ENCODE peak calls at places on chromosomes 6 and 20, in nine cellular contexts. One of them, this sample, is unnamed.

GRCh38 chr6:36120539-36120938 is 9.8 kb upstream of the MAPK13 start:
- DNase-seq in cardiac fibroblast: no peak
- DNase-seq in upper lobe of right lung: no peak
- DNase-seq in left ventricle myocardium inferior: no peak
- DNase-seq in lower leg skin: no peak
- DNase-seq in fibroblast of lung: no peak
- DNase-seq in retinal pigment epithelial cell: no peak
- DNase-seq in glutamatergic neuron: no peak
- DNase-seq in omental fat pad: no peak
- DNase-seq in this sample: no peak

GRCh38 chr20:53574259-53574789 is 19.3 kb downstream of the ZNF217 start:
- DNase-seq in cardiac fibroblast: no peak
- DNase-seq in upper lobe of right lung: no peak
- DNase-seq in left ventricle myocardium inferior: no peak
- DNase-seq in lower leg skin: no peak
- DNase-seq in fibroblast of lung: no peak
- DNase-seq in retinal pigment epithelial cell: no peak
- DNase-seq in glutamatergic neuron: no peak
- DNase-seq in omental fat pad: no peak
- DNase-seq in this sample: no peak

GRCh38 chr6:123763904-123764303 is 39.8 kb upstream of the NKAIN2 start:
- DNase-seq in cardiac fibroblast: no peak
- DNase-seq in upper lobe of right lung: no peak
- DNase-seq in left ventricle myocardium inferior: no peak
- DNase-seq in lower leg skin: no peak
- DNase-seq in fibroblast of lung: no peak
- DNase-seq in retinal pigment epithelial cell: no peak
- DNase-seq in glutamatergic neuron: no peak
- DNase-seq in omental fat pad: no peak
- DNase-seq in this sample: no peak

GRCh38 chr20:4973330-4974097 is 27.8 kb downstream of the SLC23A2 start:
- DNase-seq in cardiac fibroblast: peak
- DNase-seq in upper lobe of right lung: peak
- DNase-seq in left ventricle myocardium inferior: peak
- DNase-seq in lower leg skin: peak
- DNase-seq in fibroblast of lung: peak
- DNase-seq in retinal pigment epithelial cell: no peak
- DNase-seq in glutamatergic neuron: no peak
- DNase-seq in omental fat pad: no peak
- DNase-seq in this sample: peak

GRCh38 chr20:32970115-32970972 is 33.9 kb downstream of the SUN5 start:
- DNase-seq in cardiac fibroblast: no peak
- DNase-seq in upper lobe of right lung: peak
- DNase-seq in left ventricle myocardium inferior: no peak
- DNase-seq in lower leg skin: no peak
- DNase-seq in fibroblast of lung: no peak
- DNase-seq in retinal pigment epithelial cell: no peak
- DNase-seq in glutamatergic neuron: no peak
- DNase-seq in omental fat pad: no peak
- DNase-seq in this sample: no peak

GRCh38 chr6:106377061-106377540 is 16.6 kb downstream of the CRYBG1 start:
- DNase-seq in cardiac fibroblast: peak
- DNase-seq in upper lobe of right lung: no peak
- DNase-seq in left ventricle myocardium inferior: no peak
- DNase-seq in lower leg skin: no peak
- DNase-seq in fibroblast of lung: peak
- DNase-seq in retinal pigment epithelial cell: peak
- DNase-seq in glutamatergic neuron: no peak
- DNase-seq in omental fat pad: no peak
- DNase-seq in this sample: peak

GRCh38 chr6:158803733-158804143 is 15.4 kb downstream of the EZR start:
- DNase-seq in cardiac fibroblast: peak
- DNase-seq in upper lobe of right lung: no peak
- DNase-seq in left ventricle myocardium inferior: no peak
- DNase-seq in lower leg skin: no peak
- DNase-seq in fibroblast of lung: peak
- DNase-seq in retinal pigment epithelial cell: no peak
- DNase-seq in glutamatergic neuron: no peak
- DNase-seq in omental fat pad: no peak
- DNase-seq in this sample: no peak

GRCh38 chr6:89940225-89941027 is 46.2 kb downstream of the GJA10 start:
- DNase-seq in cardiac fibroblast: peak
- DNase-seq in upper lobe of right lung: no peak
- DNase-seq in left ventricle myocardium inferior: peak
- DNase-seq in lower leg skin: peak
- DNase-seq in fibroblast of lung: peak
- DNase-seq in retinal pigment epithelial cell: peak
- DNase-seq in glutamatergic neuron: peak
- DNase-seq in omental fat pad: no peak
- DNase-seq in this sample: no peak

GRCh38 chr20:63080411-63080810 is 73.6 kb upstream of the BHLHE23 start:
- DNase-seq in cardiac fibroblast: no peak
- DNase-seq in upper lobe of right lung: peak
- DNase-seq in left ventricle myocardium inferior: no peak
- DNase-seq in lower leg skin: no peak
- DNase-seq in fibroblast of lung: no peak
- DNase-seq in retinal pigment epithelial cell: no peak
- DNase-seq in glutamatergic neuron: no peak
- DNase-seq in omental fat pad: no peak
- DNase-seq in this sample: no peak

GRCh38 chr6:142702501-142703460 is 242.2 kb downstream of the HIVEP2 start:
- DNase-seq in cardiac fibroblast: no peak
- DNase-seq in upper lobe of right lung: peak
- DNase-seq in left ventricle myocardium inferior: peak
- DNase-seq in lower leg skin: peak
- DNase-seq in fibroblast of lung: no peak
- DNase-seq in retinal pigment epithelial cell: no peak
- DNase-seq in glutamatergic neuron: no peak
- DNase-seq in omental fat pad: no peak
- DNase-seq in this sample: no peak

GRCh38 chr6:40485300-40485699 is 101.9 kb downstream of the LRFN2 start:
- DNase-seq in cardiac fibroblast: no peak
- DNase-seq in upper lobe of right lung: no peak
- DNase-seq in left ventricle myocardium inferior: no peak
- DNase-seq in lower leg skin: no peak
- DNase-seq in fibroblast of lung: no peak
- DNase-seq in retinal pigment epithelial cell: no peak
- DNase-seq in glutamatergic neuron: no peak
- DNase-seq in omental fat pad: no peak
- DNase-seq in this sample: no peak

GRCh38 chr6:170293411-170293844 is 2.5 kb upstream of the DLL1 start:
- DNase-seq in cardiac fibroblast: no peak
- DNase-seq in upper lobe of right lung: no peak
- DNase-seq in left ventricle myocardium inferior: no peak
- DNase-seq in lower leg skin: no peak
- DNase-seq in fibroblast of lung: no peak
- DNase-seq in retinal pigment epithelial cell: no peak
- DNase-seq in glutamatergic neuron: no peak
- DNase-seq in omental fat pad: no peak
- DNase-seq in this sample: no peak

GRCh38 chr6:127481081-127481480 is 21.9 kb upstream of the KIAA0408 start:
- DNase-seq in cardiac fibroblast: no peak
- DNase-seq in upper lobe of right lung: no peak
- DNase-seq in left ventricle myocardium inferior: no peak
- DNase-seq in lower leg skin: no peak
- DNase-seq in fibroblast of lung: peak
- DNase-seq in retinal pigment epithelial cell: no peak
- DNase-seq in glutamatergic neuron: no peak
- DNase-seq in omental fat pad: no peak
- DNase-seq in this sample: no peak

GRCh38 chr20:19466204-19466928 is 253.9 kb downstream of the SLC24A3 start:
- DNase-seq in cardiac fibroblast: no peak
- DNase-seq in upper lobe of right lung: no peak
- DNase-seq in left ventricle myocardium inferior: no peak
- DNase-seq in lower leg skin: no peak
- DNase-seq in fibroblast of lung: no peak
- DNase-seq in retinal pigment epithelial cell: no peak
- DNase-seq in glutamatergic neuron: no peak
- DNase-seq in omental fat pad: no peak
- DNase-seq in this sample: no peak

GRCh38 chr6:110484321-110484720 is 7.9 kb upstream of the SLC22A16 start:
- DNase-seq in cardiac fibroblast: peak
- DNase-seq in upper lobe of right lung: no peak
- DNase-seq in left ventricle myocardium inferior: no peak
- DNase-seq in lower leg skin: no peak
- DNase-seq in fibroblast of lung: no peak
- DNase-seq in retinal pigment epithelial cell: peak
- DNase-seq in glutamatergic neuron: no peak
- DNase-seq in omental fat pad: no peak
- DNase-seq in this sample: no peak

GRCh38 chr6:65627015-65627414 is 80.0 kb downstream of the EYS start:
- DNase-seq in cardiac fibroblast: no peak
- DNase-seq in upper lobe of right lung: no peak
- DNase-seq in left ventricle myocardium inferior: no peak
- DNase-seq in lower leg skin: no peak
- DNase-seq in fibroblast of lung: no peak
- DNase-seq in retinal pigment epithelial cell: no peak
- DNase-seq in glutamatergic neuron: no peak
- DNase-seq in omental fat pad: no peak
- DNase-seq in this sample: no peak
- TF ChIP-seq CTCF in cardiac fibroblast: no peak
- TF ChIP-seq CTCF in upper lobe of right lung: no peak
- TF ChIP-seq CTCF in left ventricle myocardium inferior: no peak
- TF ChIP-seq CTCF in lower leg skin: no peak
- TF ChIP-seq CTCF in fibroblast of lung: no peak
- TF ChIP-seq CTCF in retinal pigment epithelial cell: no peak
- TF ChIP-seq CTCF in glutamatergic neuron: no peak
- TF ChIP-seq CTCF in omental fat pad: no peak
- TF ChIP-seq CTCF in this sample: no peak

GRCh38 chr6:27688014-27688586 is 215.2 kb upstream of the ZNF184 start:
- DNase-seq in cardiac fibroblast: peak
- DNase-seq in upper lobe of right lung: peak
- DNase-seq in left ventricle myocardium inferior: peak
- DNase-seq in lower leg skin: peak
- DNase-seq in fibroblast of lung: peak
- DNase-seq in retinal pigment epithelial cell: peak
- DNase-seq in glutamatergic neuron: peak
- DNase-seq in omental fat pad: peak
- DNase-seq in this sample: no peak
- TF ChIP-seq CTCF in cardiac fibroblast: no peak
- TF ChIP-seq CTCF in upper lobe of right lung: no peak
- TF ChIP-seq CTCF in left ventricle myocardium inferior: no peak
- TF ChIP-seq CTCF in lower leg skin: no peak
- TF ChIP-seq CTCF in fibroblast of lung: no peak
- TF ChIP-seq CTCF in retinal pigment epithelial cell: no peak
- TF ChIP-seq CTCF in glutamatergic neuron: no peak
- TF ChIP-seq CTCF in omental fat pad: no peak
- TF ChIP-seq CTCF in this sample: no peak

DNA sequence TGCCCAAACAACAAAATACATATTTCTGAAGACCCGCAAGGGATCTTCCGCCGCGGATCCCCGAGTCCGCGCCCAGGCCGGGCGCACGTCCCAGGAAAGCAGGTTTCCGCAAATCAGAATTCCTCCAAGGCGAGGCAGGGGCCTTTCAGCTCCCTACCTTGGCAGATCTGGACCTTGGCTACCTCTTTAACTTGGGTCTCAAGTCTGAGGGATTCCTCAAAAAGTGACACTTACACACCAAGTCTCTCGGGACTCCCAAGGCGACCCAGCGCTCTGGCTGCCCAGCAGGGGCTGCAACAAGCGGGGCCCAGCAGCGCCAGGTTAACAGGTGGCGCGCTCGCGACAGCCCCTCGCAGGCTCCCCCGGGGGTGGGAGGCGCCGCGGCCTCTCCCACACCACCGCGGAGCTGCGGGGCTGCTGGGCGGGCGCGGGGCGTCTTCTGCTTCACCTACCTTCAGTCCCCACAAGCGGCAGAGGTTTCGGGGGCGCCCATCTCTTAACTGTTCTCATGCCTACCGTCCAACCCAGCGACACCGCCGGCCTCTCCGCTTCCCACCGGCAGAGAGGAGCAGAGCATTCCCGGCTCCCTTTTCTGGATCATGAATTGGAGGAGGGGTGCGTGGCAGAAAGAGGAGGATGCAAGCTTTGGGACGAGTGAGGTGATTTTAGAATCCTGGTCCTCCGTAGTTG is 414 bp downstream of the SIM1 start:
- DNase-seq in cardiac fibroblast: no peak
- DNase-seq in upper lobe of right lung: no peak
- DNase-seq in left ventricle myocardium inferior: no peak
- DNase-seq in lower leg skin: no peak
- DNase-seq in fibroblast of lung: no peak
- DNase-seq in retinal pigment epithelial cell: no peak
- DNase-seq in glutamatergic neuron: peak
- DNase-seq in omental fat pad: no peak
- DNase-seq in this sample: no peak
- TF ChIP-seq CTCF in cardiac fibroblast: no peak
- TF ChIP-seq CTCF in upper lobe of right lung: no peak
- TF ChIP-seq CTCF in left ventricle myocardium inferior: no peak
- TF ChIP-seq CTCF in lower leg skin: no peak
- TF ChIP-seq CTCF in fibroblast of lung: no peak
- TF ChIP-seq CTCF in retinal pigment epithelial cell: no peak
- TF ChIP-seq CTCF in glutamatergic neuron: no peak
- TF ChIP-seq CTCF in omental fat pad: no peak
- TF ChIP-seq CTCF in this sample: no peak

GRCh38 chr20:3728354-3728753 is 4.1 kb upstream of the HSPA12B start:
- DNase-seq in cardiac fibroblast: no peak
- DNase-seq in upper lobe of right lung: peak
- DNase-seq in left ventricle myocardium inferior: no peak
- DNase-seq in lower leg skin: no peak
- DNase-seq in fibroblast of lung: no peak
- DNase-seq in retinal pigment epithelial cell: no peak
- DNase-seq in glutamatergic neuron: no peak
- DNase-seq in omental fat pad: no peak
- DNase-seq in this sample: no peak
- TF ChIP-seq CTCF in cardiac fibroblast: no peak
- TF ChIP-seq CTCF in upper lobe of right lung: no peak
- TF ChIP-seq CTCF in left ventricle myocardium inferior: no peak
- TF ChIP-seq CTCF in lower leg skin: no peak
- TF ChIP-seq CTCF in fibroblast of lung: no peak
- TF ChIP-seq CTCF in retinal pigment epithelial cell: no peak
- TF ChIP-seq CTCF in glutamatergic neuron: no peak
- TF ChIP-seq CTCF in omental fat pad: no peak
- TF ChIP-seq CTCF in this sample: no peak

GRCh38 chr6:168440520-168441433 is at the start of gene SMOC2:
- DNase-seq in cardiac fibroblast: no peak
- DNase-seq in upper lobe of right lung: no peak
- DNase-seq in left ventricle myocardium inferior: peak
- DNase-seq in lower leg skin: no peak
- DNase-seq in fibroblast of lung: no peak
- DNase-seq in retinal pigment epithelial cell: no peak
- DNase-seq in glutamatergic neuron: peak
- DNase-seq in omental fat pad: no peak
- DNase-seq in this sample: no peak
- TF ChIP-seq CTCF in cardiac fibroblast: no peak
- TF ChIP-seq CTCF in upper lobe of right lung: no peak
- TF ChIP-seq CTCF in left ventricle myocardium inferior: peak
- TF ChIP-seq CTCF in lower leg skin: no peak
- TF ChIP-seq CTCF in fibroblast of lung: no peak
- TF ChIP-seq CTCF in retinal pigment epithelial cell: no peak
- TF ChIP-seq CTCF in glutamatergic neuron: no peak
- TF ChIP-seq CTCF in omental fat pad: no peak
- TF ChIP-seq CTCF in this sample: no peak

This sample was measured in epithelial cell of proximal tubule.